ENCODE peak calls at places on chromosomes 16 and 17, in seven cellular contexts. G, L, W, M, P, K and X are unnamed samples.

GRCh38 chr17:73482674-73483293 is 161.5 kb downstream of the SDK2 start:
- DNase-seq in G (no peak), L (no peak), W (no peak), M (no peak), P (no peak), K (no peak), X (no peak)

GRCh38 chr17:17462048-17462824 is 14.6 kb upstream of the MED9 start:
- DNase-seq in G (no peak), L (no peak), W (no peak), M (no peak), P (no peak), K (no peak), X (no peak)

GRCh38 chr16:82972520-82972919 is 345.8 kb downstream of the CDH13 start:
- DNase-seq in G (no peak), L (no peak), W (no peak), M (no peak), P (no peak), K (no peak), X (no peak)

GRCh38 chr17:62701706-62702085 is 74.2 kb downstream of the MRC2 start:
- DNase-seq in G (no peak), L (no peak), W (no peak), M (no peak), P (no peak), K (no peak), X (no peak)

GRCh38 chr16:8581923-8582580 is 8.3 kb downstream of the TMEM114 start:
- DNase-seq in G (no peak), L (no peak), W (peak), M (no peak), P (no peak), K (no peak), X (no peak)

GRCh38 chr17:17347234-17347955 is 44.2 kb downstream of the NT5M start:
- DNase-seq in G (no peak), L (no peak), W (no peak), M (no peak), P (no peak), K (no peak), X (no peak)

GRCh38 chr17:77709594-77709993 is 248.9 kb upstream of the TNRC6C start:
- DNase-seq in G (no peak), L (no peak), W (no peak), M (no peak), P (no peak), K (no peak), X (peak)

GRCh38 chr17:35087731-35088646 is 24.5 kb upstream of the RFFL start:
- DNase-seq in G (no peak), L (no peak), W (peak), M (peak), P (no peak), K (no peak), X (no peak)

GRCh38 chr17:70405492-70406220 is 236.3 kb downstream of the KCNJ2 start:
- DNase-seq in G (no peak), L (no peak), W (peak), M (peak), P (no peak), K (no peak), X (no peak)

GRCh38 chr16:15650698-15651161 is 685 bp downstream of the NDE1 start:
- DNase-seq in G (peak), L (no peak), W (peak), M (no peak), P (no peak), K (no peak), X (no peak)

GRCh38 chr16:8962393-8963009 is 1.2 kb downstream of the USP7 start:
- DNase-seq in G (no peak), L (peak), W (no peak), M (no peak), P (no peak), K (no peak), X (no peak)

GRCh38 chr16:30351586-30352419 is 3.3 kb downstream of the CD2BP2 start:
- DNase-seq in G (no peak), L (no peak), W (peak), M (peak), P (peak), K (no peak), X (peak)

GRCh38 chr16:84647830-84648594 is at the start of gene KLHL36:
- DNase-seq in G (peak), L (peak), W (peak), M (peak), P (no peak), K (no peak), X (no peak)

GRCh38 chr16:69105501-69106361 is at the start of gene HAS3:
- DNase-seq in G (no peak), L (no peak), W (peak), M (peak), P (no peak), K (peak), X (no peak)

GRCh38 chr16:65373095-65373494 is 251.2 kb upstream of the CDH11 start:
- DNase-seq in G (no peak), L (no peak), W (no peak), M (no peak), P (no peak), K (no peak), X (peak)

GRCh38 chr16:2611499-2611862 is 70.8 kb upstream of the KCTD5 start:
- DNase-seq in G (no peak), L (no peak), W (no peak), M (no peak), P (no peak), K (no peak), X (no peak)

GRCh38 chr17:61770752-61771533 is 92.4 kb downstream of the BRIP1 start:
- DNase-seq in G (no peak), L (no peak), W (peak), M (no peak), P (no peak), K (no peak), X (no peak)

GRCh38 chr17:978110-979093 is 1.2 kb downstream of the NXN start:
- DNase-seq in G (no peak), L (no peak), W (peak), M (no peak), P (no peak), K (no peak), X (no peak)

GRCh38 chr16:67713647-67714273 is 5.4 kb downstream of the GFOD2 start:
- DNase-seq in G (no peak), L (no peak), W (no peak), M (no peak), P (no peak), K (no peak), X (no peak)

GRCh38 chr17:82231562-82232321 is 2.9 kb downstream of the SLC16A3 start:
- DNase-seq in G (no peak), L (no peak), W (peak), M (no peak), P (no peak), K (no peak), X (peak)

GRCh38 chr17:42337442-42337841 is 49.1 kb downstream of the STAT5A start:
- DNase-seq in G (peak), L (peak), W (no peak), M (no peak), P (no peak), K (no peak), X (no peak)

GRCh38 chr16:88084881-88085280 is 133.6 kb downstream of the BANP start:
- DNase-seq in G (no peak), L (no peak), W (peak), M (no peak), P (no peak), K (no peak), X (no peak)

GRCh38 chr17:64320613-64321553 is 57.8 kb upstream of the TEX2 start:
- DNase-seq in G (peak), L (peak), W (peak), M (peak), P (no peak), K (peak), X (no peak)

GRCh38 chr16:84496991-84497390 is 7.5 kb downstream of the MEAK7 start:
- DNase-seq in G (no peak), L (no peak), W (no peak), M (no peak), P (no peak), K (no peak), X (no peak)

GRCh38 chr17:7263071-7263800 is 958 bp upstream of the CLDN7 start:
- DNase-seq in G (no peak), L (no peak), W (no peak), M (peak), P (no peak), K (no peak), X (no peak)

GRCh38 chr17:21394265-21394664 is 18.1 kb downstream of the KCNJ12 start:
- DNase-seq in G (no peak), L (no peak), W (peak), M (peak), P (no peak), K (no peak), X (no peak)